ENCODE peak calls at places on chromosomes 3 and 15, in nine cellular contexts. F, N, Q, W, A, Z, S, Y and I are unnamed samples.

GRCh38 chr3:64575211-64575844 is 112.5 kb downstream of the ADAMTS9 start:
- DNase-seq in F (peak), N (no peak), Q (peak), W (no peak), A (no peak), Z (no peak), S (no peak), Y (no peak), I (no peak)

GRCh38 chr3:171354049-171354705 is 106.0 kb downstream of the TNIK start:
- DNase-seq in F (no peak), N (no peak), Q (no peak), W (no peak), A (no peak), Z (no peak), S (no peak), Y (no peak), I (no peak)

GRCh38 chr3:11195721-11196332 is 41.5 kb downstream of the HRH1 start:
- DNase-seq in F (peak), N (no peak), Q (peak), W (no peak), A (no peak), Z (no peak), S (no peak), Y (no peak), I (no peak)

GRCh38 chr3:183046883-183047282 is 52.4 kb downstream of the MCCC1 start:
- DNase-seq in F (no peak), N (no peak), Q (no peak), W (no peak), A (no peak), Z (no peak), S (no peak), Y (no peak), I (no peak)

GRCh38 chr3:129224984-129225393 is 24.4 kb upstream of the COPG1 start:
- DNase-seq in F (peak), N (peak), Q (no peak), W (peak), A (no peak), Z (peak), S (no peak), Y (no peak), I (peak)

GRCh38 chr15:88605507-88606436 is 15.4 kb upstream of the AEN start:
- DNase-seq in F (no peak), N (no peak), Q (peak), W (no peak), A (no peak), Z (peak), S (no peak), Y (no peak), I (no peak)

GRCh38 chr3:41304603-41305002 is 105.3 kb downstream of the CTNNB1 start:
- DNase-seq in F (peak), N (no peak), Q (no peak), W (no peak), A (no peak), Z (no peak), S (no peak), Y (no peak), I (no peak)

GRCh38 chr3:58260733-58261132 is 23.1 kb downstream of the ABHD6 start:
- DNase-seq in F (no peak), N (no peak), Q (no peak), W (no peak), A (no peak), Z (peak), S (no peak), Y (no peak), I (peak)

GRCh38 chr3:196179380-196180308 is 31.6 kb downstream of the ZDHHC19 start:
- DNase-seq in F (peak), N (no peak), Q (peak), W (no peak), A (peak), Z (no peak), S (peak), Y (peak), I (peak)

GRCh38 chr15:60384526-60385127 is 13.2 kb downstream of the ANXA2 start:
- DNase-seq in F (no peak), N (no peak), Q (no peak), W (no peak), A (no peak), Z (no peak), S (no peak), Y (no peak), I (no peak)

GRCh38 chr15:98611031-98611430 is 37.3 kb upstream of the IGF1R start:
- DNase-seq in F (no peak), N (no peak), Q (no peak), W (no peak), A (no peak), Z (no peak), S (no peak), Y (no peak), I (no peak)

GRCh38 chr3:187020376-187020775 is 90.0 kb downstream of the ST6GAL1 start:
- DNase-seq in F (no peak), N (peak), Q (no peak), W (no peak), A (no peak), Z (no peak), S (no peak), Y (no peak), I (no peak)

GRCh38 chr3:193190387-193190786 is 50.6 kb upstream of the PLAAT1 start:
- DNase-seq in F (peak), N (peak), Q (peak), W (no peak), A (no peak), Z (no peak), S (no peak), Y (no peak), I (no peak)

GRCh38 chr3:138593488-138594149 is 441 bp downstream of the CEP70 start:
- DNase-seq in F (peak), N (peak), Q (no peak), W (no peak), A (no peak), Z (no peak), S (no peak), Y (no peak), I (no peak)

GRCh38 chr3:154274345-154274744 is 49.9 kb downstream of the DHX36 start:
- DNase-seq in F (no peak), N (no peak), Q (no peak), W (no peak), A (no peak), Z (no peak), S (no peak), Y (no peak), I (no peak)

GRCh38 chr3:5630396-5630795 is 442.9 kb downstream of the EDEM1 start:
- DNase-seq in F (no peak), N (no peak), Q (no peak), W (no peak), A (no peak), Z (no peak), S (no peak), Y (no peak), I (no peak)

GRCh38 chr3:194300936-194301335 is 50.2 kb downstream of the CPN2 start:
- DNase-seq in F (no peak), N (no peak), Q (no peak), W (no peak), A (no peak), Z (no peak), S (no peak), Y (no peak), I (no peak)

GRCh38 chr15:31255732-31256384 is 70.8 kb upstream of the KLF13 start:
- DNase-seq in F (no peak), N (peak), Q (no peak), W (no peak), A (no peak), Z (no peak), S (no peak), Y (no peak), I (no peak)

GRCh38 chr3:196645091-196645490 is 5.6 kb downstream of the NRROS start:
- DNase-seq in F (no peak), N (no peak), Q (no peak), W (no peak), A (no peak), Z (no peak), S (no peak), Y (no peak), I (no peak)

GRCh38 chr3:30232142-30232541 is 374.3 kb upstream of the TGFBR2 start:
- DNase-seq in F (peak), N (no peak), Q (no peak), W (peak), A (peak), Z (no peak), S (no peak), Y (no peak), I (no peak)
- H3K4me3 ChIP-seq in F (no peak), N (no peak), Q (no peak), W (no peak), A (no peak), Z (no peak), S (no peak), Y (no peak), I (no peak)

GRCh38 chr3:150105886-150106612 is 135.4 kb upstream of the PFN2 start:
- DNase-seq in F (no peak), N (no peak), Q (no peak), W (no peak), A (no peak), Z (no peak), S (no peak), Y (no peak), I (no peak)
- H3K4me3 ChIP-seq in F (no peak), N (no peak), Q (no peak), W (no peak), A (no peak), Z (no peak), S (no peak), Y (no peak), I (no peak)

GRCh38 chr3:185934726-185935464 is 2.9 kb downstream of the TRA2B start:
- DNase-seq in F (no peak), N (no peak), Q (no peak), W (no peak), A (no peak), Z (no peak), S (no peak), Y (no peak), I (no peak)

GRCh38 chr3:185931777-185932176 is 6.0 kb downstream of the TRA2B start:
- DNase-seq in F (no peak), N (no peak), Q (no peak), W (no peak), A (no peak), Z (no peak), S (no peak), Y (no peak), I (no peak)

GRCh38 chr3:185933374-185933950 is 4.4 kb downstream of the TRA2B start:
- DNase-seq in F (no peak), N (no peak), Q (no peak), W (no peak), A (no peak), Z (no peak), S (no peak), Y (no peak), I (no peak)

GRCh38 chr3:185930393-185931107 is 7.3 kb downstream of the TRA2B start:
- DNase-seq in F (no peak), N (no peak), Q (no peak), W (no peak), A (no peak), Z (no peak), S (no peak), Y (no peak), I (no peak)

DNA sequence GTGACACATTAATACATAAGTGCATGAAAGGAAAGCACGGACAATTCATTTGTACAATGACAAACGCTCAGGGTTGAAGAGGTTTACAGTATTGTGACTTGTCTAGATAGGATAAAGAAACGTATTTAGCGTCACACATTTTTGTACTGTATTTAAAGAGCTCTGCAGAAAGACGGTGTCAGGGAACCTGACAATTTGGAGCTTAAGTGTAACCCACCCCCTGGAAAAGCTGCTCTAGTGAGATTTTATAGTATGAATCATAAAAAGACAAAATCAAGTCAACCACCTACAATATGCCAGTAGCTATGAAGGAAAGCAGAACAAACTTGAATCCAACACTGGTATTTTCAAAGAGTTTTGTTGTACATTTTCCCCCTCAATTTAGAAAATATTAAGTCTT is 5.6 kb downstream of the TRA2B start:
- DNase-seq in F (no peak), N (no peak), Q (no peak), W (no peak), A (no peak), Z (no peak), S (no peak), Y (no peak), I (no peak)
- H3K4me3 ChIP-seq in F (no peak), N (no peak), Q (peak), W (peak), A (peak), Z (no peak), S (no peak), Y (peak), I (peak)

GRCh38 chr3:156676467-156677119 is 2.2 kb downstream of the TIPARP start:
- DNase-seq in F (peak), N (no peak), Q (no peak), W (no peak), A (no peak), Z (no peak), S (no peak), Y (no peak), I (no peak)
- H3K4me3 ChIP-seq in F (peak), N (peak), Q (peak), W (peak), A (peak), Z (peak), S (no peak), Y (peak), I (peak)

GRCh38 chr3:169774186-169774585 is 990 bp downstream of the MYNN start:
- DNase-seq in F (no peak), N (no peak), Q (peak), W (no peak), A (no peak), Z (no peak), S (no peak), Y (no peak), I (no peak)
- H3K4me3 ChIP-seq in F (peak), N (peak), Q (peak), W (peak), A (peak), Z (peak), S (no peak), Y (peak), I (peak)

GRCh38 chr3:69370156-69370944 is 15.5 kb downstream of the FRMD4B start:
- DNase-seq in F (peak), N (peak), Q (no peak), W (peak), A (no peak), Z (no peak), S (peak), Y (no peak), I (peak)
- H3K4me3 ChIP-seq in F (no peak), N (no peak), Q (no peak), W (no peak), A (no peak), Z (no peak), S (no peak), Y (no peak), I (no peak)

DNA sequence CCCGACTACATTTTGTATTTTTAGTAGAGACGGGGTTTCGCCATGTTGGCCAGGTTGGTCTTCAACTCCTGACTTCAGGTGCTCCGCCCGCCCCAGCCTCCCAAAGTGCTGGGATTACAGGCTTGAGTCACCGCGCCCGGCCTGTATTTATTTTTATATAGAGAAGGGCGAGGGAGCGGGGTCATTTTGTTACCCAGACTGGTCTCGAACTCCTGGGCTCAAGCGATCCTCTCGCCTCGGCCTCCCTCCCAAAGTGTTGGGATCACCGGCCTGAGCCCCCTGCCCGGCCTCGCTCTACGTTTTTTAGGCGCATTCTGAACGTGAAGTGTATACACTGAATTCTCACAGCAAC is 514 bp upstream of the PPP4R2 start:
- DNase-seq in F (no peak), N (peak), Q (peak), W (peak), A (no peak), Z (no peak), S (peak), Y (no peak), I (peak)
- H3K4me3 ChIP-seq in F (peak), N (peak), Q (peak), W (peak), A (peak), Z (peak), S (peak), Y (peak), I (peak)

GRCh38 chr3:71721721-71722157 is 3.5 kb downstream of the EIF4E3 start:
- DNase-seq in F (no peak), N (no peak), Q (no peak), W (no peak), A (no peak), Z (no peak), S (no peak), Y (no peak), I (no peak)

GRCh38 chr3:71723452-71724170 is 1.6 kb downstream of the EIF4E3 start:
- DNase-seq in F (no peak), N (no peak), Q (no peak), W (no peak), A (no peak), Z (no peak), S (peak), Y (no peak), I (no peak)

GRCh38 chr3:71721002-71721401 is 4.2 kb downstream of the EIF4E3 start:
- DNase-seq in F (no peak), N (no peak), Q (no peak), W (no peak), A (no peak), Z (no peak), S (no peak), Y (no peak), I (no peak)

GRCh38 chr3:71724171-71724453 is 1.1 kb downstream of the EIF4E3 start:
- DNase-seq in F (no peak), N (no peak), Q (no peak), W (no peak), A (no peak), Z (no peak), S (no peak), Y (no peak), I (no peak)

DNA sequence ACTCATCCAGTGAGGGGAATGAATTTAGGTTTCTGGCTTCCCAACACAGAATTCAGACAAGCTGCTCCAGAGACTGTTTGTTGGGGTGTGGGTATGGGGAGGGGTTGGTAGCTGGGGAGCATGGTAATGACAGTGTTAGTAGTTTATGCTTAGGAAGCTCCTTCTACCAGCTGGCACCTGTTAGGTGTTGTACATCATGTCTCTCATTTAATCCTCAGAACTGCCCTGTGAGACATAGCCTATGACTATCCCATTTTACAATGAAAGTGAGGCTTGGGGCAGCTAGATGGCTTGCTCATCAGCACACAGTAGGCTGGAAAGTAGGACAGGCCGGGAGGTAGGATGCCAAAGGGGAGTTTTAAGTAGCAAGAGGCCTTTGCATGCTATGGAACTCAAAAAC is 2.5 kb downstream of the EIF4E3 start:
- DNase-seq in F (no peak), N (no peak), Q (no peak), W (no peak), A (no peak), Z (no peak), S (no peak), Y (no peak), I (no peak)
- H3K4me3 ChIP-seq in F (no peak), N (no peak), Q (no peak), W (no peak), A (no peak), Z (no peak), S (no peak), Y (no peak), I (no peak)